ENCODE peak calls at places on chromosome X, in eight cellular contexts. One of them, this sample, is unnamed.

GRCh38 chrX:47240619-47241018 is 7.8 kb downstream of the USP11 start:
- DNase-seq in lung microvascular endothelial cell: no peak
- DNase-seq in A549: no peak
- DNase-seq in AG04450: no peak
- DNase-seq in NCI-H1092 treated with DMSO at 0.1 percent for 48 hours: no peak
- DNase-seq in upper lobe of right lung: no peak
- DNase-seq in H9: no peak
- DNase-seq in stimulated activated CD4-positive, alpha-beta T cell treated with anti-CD3 and anti-CD28 coated beads, Interleukin-4, amount 100 ng/mL, for 48 hours: no peak
- DNase-seq in this sample: no peak

GRCh38 chrX:37349131-37350033 is at the start of gene PRRG1:
- DNase-seq in A549: peak; percentile 42
- DNase-seq in upper lobe of right lung: peak; percentile 89
- DNase-seq in stimulated activated CD4-positive, alpha-beta T cell treated with anti-CD3 and anti-CD28 coated beads, Interleukin-4, amount 100 ng/mL, for 48 hours: no peak
- DNase-seq in AG04450: peak; percentile 65
- DNase-seq in H9: peak; percentile 91
- DNase-seq in lung microvascular endothelial cell: peak; percentile 89
- DNase-seq in NCI-H1092 treated with DMSO at 0.1 percent for 48 hours: peak; percentile 5
- DNase-seq in this sample: peak; percentile 77

GRCh38 chrX:1463581-1464281 is 11.0 kb upstream of the ASMTL start:
- DNase-seq in A549: no peak
- DNase-seq in H9: peak; percentile 22
- DNase-seq in lung microvascular endothelial cell: no peak
- DNase-seq in stimulated activated CD4-positive, alpha-beta T cell treated with anti-CD3 and anti-CD28 coated beads, Interleukin-4, amount 100 ng/mL, for 48 hours: no peak
- DNase-seq in NCI-H1092 treated with DMSO at 0.1 percent for 48 hours: no peak
- DNase-seq in upper lobe of right lung: peak; percentile 40
- DNase-seq in AG04450: no peak
- DNase-seq in this sample: no peak

GRCh38 chrX:2183193-2183725 is 317.5 kb downstream of the DHRSX start:
- DNase-seq in stimulated activated CD4-positive, alpha-beta T cell treated with anti-CD3 and anti-CD28 coated beads, Interleukin-4, amount 100 ng/mL, for 48 hours: no peak
- DNase-seq in AG04450: no peak
- DNase-seq in upper lobe of right lung: peak; percentile 27
- DNase-seq in A549: peak; percentile 56
- DNase-seq in NCI-H1092 treated with DMSO at 0.1 percent for 48 hours: no peak
- DNase-seq in H9: no peak
- DNase-seq in lung microvascular endothelial cell: no peak
- DNase-seq in this sample: no peak

GRCh38 chrX:136146614-136147319 is 566 bp upstream of the FHL1 start:
- DNase-seq in lung microvascular endothelial cell: peak; percentile 40
- DNase-seq in upper lobe of right lung: no peak
- DNase-seq in stimulated activated CD4-positive, alpha-beta T cell treated with anti-CD3 and anti-CD28 coated beads, Interleukin-4, amount 100 ng/mL, for 48 hours: no peak
- DNase-seq in AG04450: no peak
- DNase-seq in A549: peak; percentile 12
- DNase-seq in H9: no peak
- DNase-seq in NCI-H1092 treated with DMSO at 0.1 percent for 48 hours: no peak
- DNase-seq in this sample: peak; percentile 48

GRCh38 chrX:63686878-63687714 is 97.9 kb downstream of the ARHGEF9 start:
- DNase-seq in NCI-H1092 treated with DMSO at 0.1 percent for 48 hours: peak; percentile 32
- DNase-seq in AG04450: peak; percentile 4
- DNase-seq in lung microvascular endothelial cell: peak; percentile 62
- DNase-seq in stimulated activated CD4-positive, alpha-beta T cell treated with anti-CD3 and anti-CD28 coated beads, Interleukin-4, amount 100 ng/mL, for 48 hours: no peak
- DNase-seq in H9: peak; percentile 26
- DNase-seq in A549: peak; percentile 11
- DNase-seq in upper lobe of right lung: no peak
- DNase-seq in this sample: peak; percentile 49

GRCh38 chrX:112631892-112632291 is 47.8 kb downstream of the LHFPL1 start:
- DNase-seq in H9: no peak
- DNase-seq in A549: no peak
- DNase-seq in upper lobe of right lung: no peak
- DNase-seq in lung microvascular endothelial cell: no peak
- DNase-seq in NCI-H1092 treated with DMSO at 0.1 percent for 48 hours: no peak
- DNase-seq in AG04450: no peak
- DNase-seq in stimulated activated CD4-positive, alpha-beta T cell treated with anti-CD3 and anti-CD28 coated beads, Interleukin-4, amount 100 ng/mL, for 48 hours: no peak
- DNase-seq in this sample: no peak

GRCh38 chrX:2677764-2678163 is 13.3 kb upstream of the CD99 start:
- DNase-seq in AG04450: peak; percentile 98
- DNase-seq in stimulated activated CD4-positive, alpha-beta T cell treated with anti-CD3 and anti-CD28 coated beads, Interleukin-4, amount 100 ng/mL, for 48 hours: no peak
- DNase-seq in lung microvascular endothelial cell: peak; percentile 75
- DNase-seq in upper lobe of right lung: peak; percentile 71
- DNase-seq in H9: peak; percentile 47
- DNase-seq in A549: peak; percentile 94
- DNase-seq in NCI-H1092 treated with DMSO at 0.1 percent for 48 hours: no peak
- DNase-seq in this sample: no peak

GRCh38 chrX:124440674-124441073 is 94.3 kb downstream of the SH2D1A start:
- DNase-seq in NCI-H1092 treated with DMSO at 0.1 percent for 48 hours: peak; percentile 12
- DNase-seq in stimulated activated CD4-positive, alpha-beta T cell treated with anti-CD3 and anti-CD28 coated beads, Interleukin-4, amount 100 ng/mL, for 48 hours: no peak
- DNase-seq in upper lobe of right lung: no peak
- DNase-seq in A549: no peak
- DNase-seq in AG04450: no peak
- DNase-seq in H9: no peak
- DNase-seq in lung microvascular endothelial cell: no peak
- DNase-seq in this sample: no peak

GRCh38 chrX:23228454-23228853 is 106.2 kb upstream of the PTCHD1 start:
- DNase-seq in upper lobe of right lung: no peak
- DNase-seq in H9: no peak
- DNase-seq in AG04450: no peak
- DNase-seq in A549: no peak
- DNase-seq in NCI-H1092 treated with DMSO at 0.1 percent for 48 hours: no peak
- DNase-seq in stimulated activated CD4-positive, alpha-beta T cell treated with anti-CD3 and anti-CD28 coated beads, Interleukin-4, amount 100 ng/mL, for 48 hours: no peak
- DNase-seq in lung microvascular endothelial cell: no peak
- DNase-seq in this sample: no peak

GRCh38 chrX:110276778-110277177 is 41.1 kb downstream of the AMMECR1 start:
- DNase-seq in upper lobe of right lung: no peak
- DNase-seq in stimulated activated CD4-positive, alpha-beta T cell treated with anti-CD3 and anti-CD28 coated beads, Interleukin-4, amount 100 ng/mL, for 48 hours: no peak
- DNase-seq in lung microvascular endothelial cell: no peak
- DNase-seq in AG04450: no peak
- DNase-seq in NCI-H1092 treated with DMSO at 0.1 percent for 48 hours: no peak
- DNase-seq in H9: no peak
- DNase-seq in A549: no peak
- DNase-seq in this sample: no peak

GRCh38 chrX:48794993-48795501 is 6.8 kb upstream of the HDAC6 start:
- DNase-seq in A549: peak; percentile 15
- DNase-seq in H9: no peak
- DNase-seq in upper lobe of right lung: peak; percentile 81
- DNase-seq in lung microvascular endothelial cell: no peak
- DNase-seq in stimulated activated CD4-positive, alpha-beta T cell treated with anti-CD3 and anti-CD28 coated beads, Interleukin-4, amount 100 ng/mL, for 48 hours: no peak
- DNase-seq in AG04450: peak; percentile 3
- DNase-seq in NCI-H1092 treated with DMSO at 0.1 percent for 48 hours: no peak
- DNase-seq in this sample: no peak

GRCh38 chrX:3346436-3347329 is at the start of gene MXRA5:
- DNase-seq in upper lobe of right lung: no peak
- DNase-seq in A549: no peak
- DNase-seq in H9: peak; percentile 76
- DNase-seq in AG04450: no peak
- DNase-seq in lung microvascular endothelial cell: no peak
- DNase-seq in stimulated activated CD4-positive, alpha-beta T cell treated with anti-CD3 and anti-CD28 coated beads, Interleukin-4, amount 100 ng/mL, for 48 hours: no peak
- DNase-seq in NCI-H1092 treated with DMSO at 0.1 percent for 48 hours: no peak
- DNase-seq in this sample: no peak

GRCh38 chrX:40189018-40189417 is 91.3 kb upstream of the BCOR start:
- DNase-seq in H9: no peak
- DNase-seq in A549: no peak
- DNase-seq in upper lobe of right lung: no peak
- DNase-seq in AG04450: no peak
- DNase-seq in lung microvascular endothelial cell: no peak
- DNase-seq in NCI-H1092 treated with DMSO at 0.1 percent for 48 hours: no peak
- DNase-seq in stimulated activated CD4-positive, alpha-beta T cell treated with anti-CD3 and anti-CD28 coated beads, Interleukin-4, amount 100 ng/mL, for 48 hours: no peak
- DNase-seq in this sample: no peak

GRCh38 chrX:130247996-130248395 is 20.7 kb downstream of the ZNF280C start:
- DNase-seq in upper lobe of right lung: no peak
- DNase-seq in AG04450: no peak
- DNase-seq in NCI-H1092 treated with DMSO at 0.1 percent for 48 hours: no peak
- DNase-seq in H9: no peak
- DNase-seq in lung microvascular endothelial cell: no peak
- DNase-seq in stimulated activated CD4-positive, alpha-beta T cell treated with anti-CD3 and anti-CD28 coated beads, Interleukin-4, amount 100 ng/mL, for 48 hours: no peak
- DNase-seq in A549: no peak
- DNase-seq in this sample: no peak

GRCh38 chrX:149074429-149074828 is 430.7 kb downstream of the IDS start:
- DNase-seq in lung microvascular endothelial cell: no peak
- DNase-seq in stimulated activated CD4-positive, alpha-beta T cell treated with anti-CD3 and anti-CD28 coated beads, Interleukin-4, amount 100 ng/mL, for 48 hours: no peak
- DNase-seq in upper lobe of right lung: no peak
- DNase-seq in A549: no peak
- DNase-seq in H9: no peak
- DNase-seq in AG04450: no peak
- DNase-seq in NCI-H1092 treated with DMSO at 0.1 percent for 48 hours: no peak
- DNase-seq in this sample: no peak

GRCh38 chrX:43655151-43655676 is 885 bp upstream of the MAOA start:
- DNase-seq in lung microvascular endothelial cell: peak; percentile 38
- DNase-seq in NCI-H1092 treated with DMSO at 0.1 percent for 48 hours: no peak
- DNase-seq in upper lobe of right lung: peak; percentile 71
- DNase-seq in AG04450: no peak
- DNase-seq in A549: peak; percentile 15
- DNase-seq in H9: peak; percentile 54
- DNase-seq in stimulated activated CD4-positive, alpha-beta T cell treated with anti-CD3 and anti-CD28 coated beads, Interleukin-4, amount 100 ng/mL, for 48 hours: no peak
- DNase-seq in this sample: peak; percentile 12

GRCh38 chrX:100408643-100409315 is 1.3 kb downstream of the PCDH19 start:
- DNase-seq in NCI-H1092 treated with DMSO at 0.1 percent for 48 hours: no peak
- DNase-seq in H9: peak; percentile 46
- DNase-seq in AG04450: no peak
- DNase-seq in stimulated activated CD4-positive, alpha-beta T cell treated with anti-CD3 and anti-CD28 coated beads, Interleukin-4, amount 100 ng/mL, for 48 hours: no peak
- DNase-seq in upper lobe of right lung: no peak
- DNase-seq in lung microvascular endothelial cell: no peak
- DNase-seq in A549: no peak
- DNase-seq in this sample: no peak

GRCh38 chrX:2484721-2485459 is 15.9 kb downstream of the DHRSX start:
- DNase-seq in NCI-H1092 treated with DMSO at 0.1 percent for 48 hours: no peak
- DNase-seq in AG04450: no peak
- DNase-seq in stimulated activated CD4-positive, alpha-beta T cell treated with anti-CD3 and anti-CD28 coated beads, Interleukin-4, amount 100 ng/mL, for 48 hours: no peak
- DNase-seq in lung microvascular endothelial cell: no peak
- DNase-seq in A549: no peak
- DNase-seq in upper lobe of right lung: no peak
- DNase-seq in H9: no peak
- DNase-seq in this sample: no peak

GRCh38 chrX:110395877-110396276 is 37.2 kb downstream of the RTL9 start:
- DNase-seq in NCI-H1092 treated with DMSO at 0.1 percent for 48 hours: no peak
- DNase-seq in upper lobe of right lung: no peak
- DNase-seq in lung microvascular endothelial cell: no peak
- DNase-seq in stimulated activated CD4-positive, alpha-beta T cell treated with anti-CD3 and anti-CD28 coated beads, Interleukin-4, amount 100 ng/mL, for 48 hours: no peak
- DNase-seq in A549: no peak
- DNase-seq in H9: no peak
- DNase-seq in AG04450: no peak
- DNase-seq in this sample: no peak

GRCh38 chrX:63613531-63614028 is 171.4 kb downstream of the ARHGEF9 start:
- DNase-seq in AG04450: no peak
- DNase-seq in NCI-H1092 treated with DMSO at 0.1 percent for 48 hours: no peak
- DNase-seq in stimulated activated CD4-positive, alpha-beta T cell treated with anti-CD3 and anti-CD28 coated beads, Interleukin-4, amount 100 ng/mL, for 48 hours: no peak
- DNase-seq in A549: no peak
- DNase-seq in upper lobe of right lung: no peak
- DNase-seq in H9: no peak
- DNase-seq in lung microvascular endothelial cell: no peak
- DNase-seq in this sample: no peak

GRCh38 chrX:101291204-101291603 is at the start of gene TAF7L:
- DNase-seq in lung microvascular endothelial cell: peak; percentile 17
- DNase-seq in AG04450: no peak
- DNase-seq in A549: no peak
- DNase-seq in stimulated activated CD4-positive, alpha-beta T cell treated with anti-CD3 and anti-CD28 coated beads, Interleukin-4, amount 100 ng/mL, for 48 hours: no peak
- DNase-seq in H9: peak; percentile 28
- DNase-seq in upper lobe of right lung: no peak
- DNase-seq in NCI-H1092 treated with DMSO at 0.1 percent for 48 hours: no peak
- DNase-seq in this sample: no peak

GRCh38 chrX:125131146-125131545 is 188.5 kb upstream of the TEX13C start:
- DNase-seq in AG04450: no peak
- DNase-seq in H9: no peak
- DNase-seq in upper lobe of right lung: no peak
- DNase-seq in NCI-H1092 treated with DMSO at 0.1 percent for 48 hours: peak; percentile 12
- DNase-seq in A549: no peak
- DNase-seq in stimulated activated CD4-positive, alpha-beta T cell treated with anti-CD3 and anti-CD28 coated beads, Interleukin-4, amount 100 ng/mL, for 48 hours: no peak
- DNase-seq in lung microvascular endothelial cell: no peak
- DNase-seq in this sample: peak; percentile 22

GRCh38 chrX:368811-369562 is 17.7 kb downstream of the PPP2R3B start:
- DNase-seq in stimulated activated CD4-positive, alpha-beta T cell treated with anti-CD3 and anti-CD28 coated beads, Interleukin-4, amount 100 ng/mL, for 48 hours: no peak
- DNase-seq in AG04450: no peak
- DNase-seq in lung microvascular endothelial cell: no peak
- DNase-seq in A549: peak; percentile 39
- DNase-seq in NCI-H1092 treated with DMSO at 0.1 percent for 48 hours: no peak
- DNase-seq in H9: no peak
- DNase-seq in upper lobe of right lung: no peak
- DNase-seq in this sample: no peak

GRCh38 chrX:134144231-134144630 is 92.8 kb upstream of the CCDC160 start:
- DNase-seq in NCI-H1092 treated with DMSO at 0.1 percent for 48 hours: no peak
- DNase-seq in stimulated activated CD4-positive, alpha-beta T cell treated with anti-CD3 and anti-CD28 coated beads, Interleukin-4, amount 100 ng/mL, for 48 hours: no peak
- DNase-seq in H9: no peak
- DNase-seq in lung microvascular endothelial cell: peak; percentile 25
- DNase-seq in AG04450: no peak
- DNase-seq in upper lobe of right lung: no peak
- DNase-seq in A549: peak; percentile 1
- DNase-seq in this sample: peak; percentile 27

GRCh38 chrX:16185725-16186136 is 18.4 kb downstream of the MAGEB17 start:
- DNase-seq in H9: no peak
- DNase-seq in lung microvascular endothelial cell: peak; percentile 5
- DNase-seq in AG04450: peak; percentile 21
- DNase-seq in NCI-H1092 treated with DMSO at 0.1 percent for 48 hours: peak; percentile 43
- DNase-seq in stimulated activated CD4-positive, alpha-beta T cell treated with anti-CD3 and anti-CD28 coated beads, Interleukin-4, amount 100 ng/mL, for 48 hours: peak; percentile 1
- DNase-seq in A549: peak; percentile 38
- DNase-seq in upper lobe of right lung: no peak
- DNase-seq in this sample: no peak

GRCh38 chrX:14630724-14631123 is 101.4 kb downstream of the GLRA2 start:
- DNase-seq in stimulated activated CD4-positive, alpha-beta T cell treated with anti-CD3 and anti-CD28 coated beads, Interleukin-4, amount 100 ng/mL, for 48 hours: no peak
- DNase-seq in A549: no peak
- DNase-seq in NCI-H1092 treated with DMSO at 0.1 percent for 48 hours: no peak
- DNase-seq in lung microvascular endothelial cell: no peak
- DNase-seq in H9: no peak
- DNase-seq in upper lobe of right lung: no peak
- DNase-seq in AG04450: no peak
- DNase-seq in this sample: no peak

GRCh38 chrX:15947648-15948317 is 93.2 kb upstream of the AP1S2 start:
- DNase-seq in NCI-H1092 treated with DMSO at 0.1 percent for 48 hours: no peak
- DNase-seq in H9: peak; percentile 82
- DNase-seq in A549: no peak
- DNase-seq in upper lobe of right lung: no peak
- DNase-seq in lung microvascular endothelial cell: peak; percentile 29
- DNase-seq in AG04450: peak; percentile 8
- DNase-seq in stimulated activated CD4-positive, alpha-beta T cell treated with anti-CD3 and anti-CD28 coated beads, Interleukin-4, amount 100 ng/mL, for 48 hours: no peak
- DNase-seq in this sample: no peak

GRCh38 chrX:1903380-1903935 is 288.6 kb downstream of the ASMT start:
- DNase-seq in lung microvascular endothelial cell: no peak
- DNase-seq in NCI-H1092 treated with DMSO at 0.1 percent for 48 hours: no peak
- DNase-seq in H9: no peak
- DNase-seq in AG04450: no peak
- DNase-seq in upper lobe of right lung: no peak
- DNase-seq in A549: peak; percentile 76
- DNase-seq in stimulated activated CD4-positive, alpha-beta T cell treated with anti-CD3 and anti-CD28 coated beads, Interleukin-4, amount 100 ng/mL, for 48 hours: no peak
- DNase-seq in this sample: no peak

GRCh38 chrX:29852767-29853166 is 362.6 kb upstream of the MAGEB2 start:
- DNase-seq in AG04450: no peak
- DNase-seq in H9: no peak
- DNase-seq in A549: no peak
- DNase-seq in lung microvascular endothelial cell: no peak
- DNase-seq in upper lobe of right lung: no peak
- DNase-seq in stimulated activated CD4-positive, alpha-beta T cell treated with anti-CD3 and anti-CD28 coated beads, Interleukin-4, amount 100 ng/mL, for 48 hours: no peak
- DNase-seq in NCI-H1092 treated with DMSO at 0.1 percent for 48 hours: no peak
- DNase-seq in this sample: no peak

GRCh38 chrX:154718607-154719006 is 32.3 kb downstream of the GAB3 start:
- DNase-seq in AG04450: no peak
- DNase-seq in stimulated activated CD4-positive, alpha-beta T cell treated with anti-CD3 and anti-CD28 coated beads, Interleukin-4, amount 100 ng/mL, for 48 hours: no peak
- DNase-seq in H9: no peak
- DNase-seq in lung microvascular endothelial cell: no peak
- DNase-seq in NCI-H1092 treated with DMSO at 0.1 percent for 48 hours: no peak
- DNase-seq in A549: no peak
- DNase-seq in upper lobe of right lung: no peak
- DNase-seq in this sample: no peak

GRCh38 chrX:20522420-20522819 is 255.7 kb upstream of the RPS6KA3 start:
- DNase-seq in lung microvascular endothelial cell: no peak
- DNase-seq in A549: no peak
- DNase-seq in stimulated activated CD4-positive, alpha-beta T cell treated with anti-CD3 and anti-CD28 coated beads, Interleukin-4, amount 100 ng/mL, for 48 hours: no peak
- DNase-seq in H9: no peak
- DNase-seq in NCI-H1092 treated with DMSO at 0.1 percent for 48 hours: no peak
- DNase-seq in AG04450: no peak
- DNase-seq in upper lobe of right lung: no peak
- DNase-seq in this sample: no peak

GRCh38 chrX:17077349-17077748 is 130.9 kb downstream of the REPS2 start:
- DNase-seq in A549: no peak
- DNase-seq in upper lobe of right lung: no peak
- DNase-seq in AG04450: no peak
- DNase-seq in H9: no peak
- DNase-seq in stimulated activated CD4-positive, alpha-beta T cell treated with anti-CD3 and anti-CD28 coated beads, Interleukin-4, amount 100 ng/mL, for 48 hours: no peak
- DNase-seq in NCI-H1092 treated with DMSO at 0.1 percent for 48 hours: no peak
- DNase-seq in lung microvascular endothelial cell: no peak
- DNase-seq in this sample: no peak

GRCh38 chrX:71941145-71941544 is 30.5 kb downstream of the NHSL2 start:
- DNase-seq in A549: no peak
- DNase-seq in stimulated activated CD4-positive, alpha-beta T cell treated with anti-CD3 and anti-CD28 coated beads, Interleukin-4, amount 100 ng/mL, for 48 hours: no peak
- DNase-seq in upper lobe of right lung: no peak
- DNase-seq in H9: no peak
- DNase-seq in AG04450: no peak
- DNase-seq in NCI-H1092 treated with DMSO at 0.1 percent for 48 hours: no peak
- DNase-seq in lung microvascular endothelial cell: no peak
- DNase-seq in this sample: no peak

This sample was measured in HEK293T.